ENCODE peak calls at places on chromosome 6, in eight cellular contexts. E is sigmoid colon, Y is right lobe of liver, G is ovary, I is heart left ventricle, U is stomach, H is body of pancreas, M is endothelial cell of umbilical vein. Q is an unnamed sample.

GRCh38 chr6:2990179-2990931 is 9.3 kb upstream of the NQO2 start:
- DNase-seq in H (peak; percentile 56), U (no peak), Y (no peak), M (peak; percentile 72), I (no peak), G (peak; percentile 47), E (peak; percentile 74), Q (no peak)

GRCh38 chr6:130377911-130378310 is 12.1 kb downstream of the TMEM200A start:
- DNase-seq in M (no peak), I (no peak), Y (no peak), H (no peak), G (no peak), U (no peak), E (no peak), Q (no peak)

GRCh38 chr6:46606318-46606717 is 46.3 kb downstream of the CYP39A1 start:
- DNase-seq in H (no peak), U (no peak), Y (no peak), E (no peak), I (no peak), M (no peak), G (no peak), Q (no peak)

GRCh38 chr6:92617726-92618125 is 801.6 kb downstream of the EPHA7 start:
- DNase-seq in Y (no peak), E (no peak), U (no peak), H (no peak), I (no peak), G (no peak), M (no peak), Q (no peak)

GRCh38 chr6:1708141-1708540 is 98.4 kb downstream of the FOXC1 start:
- DNase-seq in M (no peak), E (no peak), H (no peak), I (no peak), U (no peak), Y (no peak), G (no peak), Q (no peak)

GRCh38 chr6:132354517-132355167 is 46.6 kb downstream of the MOXD1 start:
- DNase-seq in I (no peak), G (peak; percentile 18), E (no peak), M (no peak), U (peak; percentile 44), H (no peak), Y (no peak), Q (no peak)

GRCh38 chr6:43707767-43708166 is 20.2 kb upstream of the MRPS18A start:
- DNase-seq in I (no peak), U (no peak), Y (no peak), M (no peak), H (no peak), E (no peak), G (no peak), Q (no peak)

GRCh38 chr6:7891098-7891872 is 19.3 kb downstream of the TXNDC5 start:
- DNase-seq in E (no peak), M (no peak), G (no peak), I (no peak), Y (no peak), H (no peak), U (no peak), Q (no peak)

GRCh38 chr6:125743604-125744003 is 5.8 kb upstream of the HEY2 start:
- DNase-seq in M (no peak), H (no peak), Y (no peak), U (no peak), E (no peak), G (no peak), I (no peak), Q (no peak)

GRCh38 chr6:30871592-30872183 is 12.6 kb upstream of the DDR1 start:
- DNase-seq in Y (no peak), U (no peak), E (no peak), I (no peak), M (no peak), H (no peak), G (no peak), Q (no peak)

GRCh38 chr6:30873137-30873640 is 11.1 kb upstream of the DDR1 start:
- DNase-seq in G (no peak), Y (no peak), H (no peak), U (no peak), E (no peak), I (no peak), M (no peak), Q (no peak)

GRCh38 chr6:30877419-30878262 is 6.7 kb upstream of the DDR1 start:
- DNase-seq in H (peak; percentile 93), G (peak; percentile 94), E (peak; percentile 95), Y (peak; percentile 89), U (peak; percentile 94), M (peak; percentile 92), I (peak; percentile 90), Q (peak; percentile 74)

GRCh38 chr6:30876039-30876730 is 8.1 kb upstream of the DDR1 start:
- DNase-seq in E (peak; percentile 83), G (peak; percentile 81), I (no peak), U (no peak), Y (no peak), M (peak; percentile 96), H (peak; percentile 69), Q (no peak)

DNA sequence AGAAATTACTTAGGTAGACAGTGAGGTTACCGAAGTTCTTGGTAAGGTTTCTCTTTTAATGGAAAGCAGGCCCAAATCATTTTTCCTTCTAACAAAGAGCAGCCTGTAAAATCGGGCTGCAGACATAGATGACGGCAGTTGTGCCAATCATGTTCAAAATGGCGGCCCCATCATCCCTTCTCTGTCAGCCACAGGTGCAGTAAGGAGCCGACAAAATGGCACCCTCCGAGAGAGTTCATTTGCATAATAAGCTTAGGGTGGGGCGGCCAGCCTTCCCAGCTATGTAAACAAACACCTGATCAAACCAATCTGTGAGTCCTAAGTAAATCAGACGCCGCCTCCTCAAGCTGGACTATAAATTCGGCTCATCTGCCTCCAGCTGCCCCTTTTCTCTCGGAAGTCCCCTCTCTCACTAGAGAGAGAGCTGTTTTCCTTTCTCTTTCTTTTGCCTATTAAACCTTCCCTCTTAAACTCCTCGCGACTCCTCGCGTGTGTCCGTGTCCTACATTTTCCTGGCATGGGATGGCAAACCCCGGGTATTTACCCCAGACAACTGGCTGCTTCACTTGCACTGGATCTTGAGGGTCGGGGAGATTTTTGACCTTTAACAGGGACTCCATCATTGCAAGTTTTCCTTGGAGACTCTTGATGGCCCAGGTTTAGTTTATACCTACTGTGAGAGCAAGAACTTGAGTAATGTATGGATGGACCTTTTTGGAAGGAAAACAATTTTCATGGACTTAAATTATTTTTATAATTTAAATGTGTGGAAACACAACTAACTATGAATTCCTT is 8.9 kb upstream of the DDR1 start:
- DNase-seq in Y (no peak), M (no peak), E (no peak), U (no peak), I (no peak), G (no peak), H (no peak), Q (no peak)
- TF ChIP-seq POLR2A in Y (no peak), M (no peak), E (no peak), U (no peak), I (no peak), G (no peak), H (no peak), Q (no peak)

DNA sequence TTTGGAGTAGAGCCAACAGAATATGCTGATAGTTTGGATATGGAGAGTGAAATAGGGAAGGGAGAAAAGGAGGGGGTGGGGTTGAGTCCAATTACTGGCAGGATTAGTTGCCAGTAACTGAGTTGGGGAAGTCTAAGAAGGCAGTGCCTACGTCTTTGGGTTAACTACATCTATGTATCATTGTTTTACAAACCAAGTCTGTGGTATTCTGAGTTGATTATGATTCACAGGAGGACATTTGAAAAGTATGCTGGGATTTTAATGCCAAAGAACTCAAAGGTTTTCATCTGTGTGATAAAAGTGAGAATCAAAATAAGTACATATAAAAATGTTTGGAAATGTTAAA is 14.7 kb downstream of the DSE start:
- DNase-seq in M (no peak), G (no peak), I (no peak), U (no peak), Y (no peak), E (no peak), H (no peak), Q (peak; percentile 14)
- H3K4me1 ChIP-seq in M (peaks cover 30% of the 10 kb centered on the region), G (peaks cover 14% of the 10 kb centered on the region), I (peaks cover 38% of the 10 kb centered on the region), U (peaks cover 48% of the 10 kb centered on the region), Y (peaks cover 4% of the 10 kb centered on the region), E (peaks cover 6% of the 10 kb centered on the region), H (no peaks in the 10 kb centered on the region), Q (peaks cover 14% of the 10 kb centered on the region)

GRCh38 chr6:25640446-25640845 is 11.6 kb upstream of the SCGN start:
- DNase-seq in U (no peak), I (no peak), Y (no peak), E (no peak), G (no peak), M (no peak), H (no peak), Q (no peak)
- H3K27me3 ChIP-seq in U (peaks cover 4% of the 10 kb centered on the region), I (no peaks in the 10 kb centered on the region), Y (no peaks in the 10 kb centered on the region), E (no peaks in the 10 kb centered on the region), G (no peaks in the 10 kb centered on the region), M (no peaks in the 10 kb centered on the region), H (no peaks in the 10 kb centered on the region), Q (no peaks in the 10 kb centered on the region)

DNA sequence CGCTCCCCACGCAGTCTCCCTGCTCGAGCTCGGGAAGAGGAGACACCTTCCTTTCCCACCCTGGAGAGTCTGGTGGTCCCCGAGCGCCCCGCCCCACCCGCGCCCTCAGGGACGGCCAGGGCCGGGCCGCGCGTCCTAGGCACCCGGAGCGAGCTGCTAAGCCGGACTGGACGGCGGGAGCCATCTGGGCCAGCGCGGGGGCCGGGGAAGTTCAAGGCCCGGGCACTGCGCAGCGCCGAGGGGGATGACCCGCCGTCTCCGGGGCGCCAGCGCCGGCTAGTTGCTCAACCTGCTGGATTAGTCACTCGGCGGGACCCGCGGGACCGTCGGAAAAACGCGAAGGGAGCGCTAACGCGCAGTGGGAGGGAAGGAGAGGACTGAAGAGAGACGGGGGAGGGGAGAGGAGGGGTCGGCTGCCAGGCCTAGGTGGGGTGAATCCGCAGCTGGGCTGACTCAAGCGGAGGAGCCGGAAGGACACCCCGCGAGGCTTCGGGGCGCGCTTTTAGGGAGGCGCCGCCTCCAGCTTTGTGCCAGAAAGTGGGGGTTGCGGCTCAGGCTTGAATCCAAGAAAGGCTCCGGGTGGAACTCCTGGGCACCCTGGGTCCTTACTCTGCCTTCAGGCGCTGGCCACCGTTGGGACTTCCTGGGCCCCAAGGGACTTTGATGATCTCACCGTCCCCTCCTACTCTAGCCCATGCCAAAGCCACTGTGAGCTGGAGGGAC is 75.7 kb upstream of the FOXP4 start:
- DNase-seq in E (peak; percentile 80), U (peak; percentile 47), G (peak; percentile 78), M (no peak), H (peak; percentile 34), I (peak; percentile 82), Y (peak; percentile 44), Q (no peak)
- TF ChIP-seq POLR2A in E (no peak), U (no peak), G (no peak), M (no peak), H (no peak), I (no peak), Y (no peak), Q (no peak)

DNA sequence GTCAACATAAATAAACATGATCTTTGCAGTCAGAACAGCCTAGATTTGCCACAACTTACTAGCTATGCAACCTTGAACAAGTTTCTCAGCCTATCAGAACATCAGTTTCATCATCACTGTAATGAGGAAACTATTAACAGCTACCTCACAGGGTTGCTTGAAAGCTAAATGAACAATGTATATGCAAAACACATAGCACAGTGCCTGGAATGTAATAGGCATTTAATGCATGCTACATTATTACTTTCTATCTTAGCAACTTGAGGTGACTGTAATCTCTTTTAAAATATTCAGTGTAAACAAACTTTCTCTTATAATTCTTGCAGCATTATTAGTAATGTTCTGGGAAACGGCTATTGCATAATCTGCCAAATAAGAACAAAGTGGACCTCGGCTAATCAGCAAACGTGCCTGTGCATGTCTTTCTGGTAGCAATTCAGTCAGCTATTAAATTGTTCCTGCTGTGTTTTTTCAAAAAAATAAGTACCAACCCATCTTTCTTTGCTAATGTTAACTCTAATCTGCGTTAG is 61.5 kb downstream of the SYNE1 start:
- DNase-seq in G (peak; percentile 67), U (peak; percentile 33), Y (no peak), M (no peak), I (no peak), H (peak; percentile 16), E (no peak), Q (no peak)
- H3K4me1 ChIP-seq in G (peaks cover 7% of the 10 kb centered on the region), U (peaks cover 47% of the 10 kb centered on the region), Y (no peaks in the 10 kb centered on the region), M (peaks cover 19% of the 10 kb centered on the region), I (peaks cover 9% of the 10 kb centered on the region), H (peaks cover 13% of the 10 kb centered on the region), E (no peaks in the 10 kb centered on the region), Q (peaks cover 6% of the 10 kb centered on the region)

GRCh38 chr6:144062757-144063156 is 32.6 kb downstream of the SF3B5 start:
- DNase-seq in U (no peak), M (no peak), I (no peak), Y (no peak), G (no peak), E (no peak), H (no peak), Q (no peak)
- H3K27me3 ChIP-seq in U (no peaks in the 10 kb centered on the region), M (peaks cover 60% of the 10 kb centered on the region), I (peaks cover 15% of the 10 kb centered on the region), Y (no peaks in the 10 kb centered on the region), G (no peaks in the 10 kb centered on the region), E (peaks cover 34% of the 10 kb centered on the region), H (no peaks in the 10 kb centered on the region), Q (peaks cover 19% of the 10 kb centered on the region)